ENCODE peak calls at places on chromosome 13, in seven cellular contexts. F, Y, S, M, E, J and T are unnamed samples.

GRCh38 chr13:46165485-46166220 is 16.3 kb downstream of the LCP1 start:
- DNase-seq in M (no peak), Y (peak; percentile 67), J (peak; percentile 55), F (no peak), E (no peak), S (no peak), T (no peak)

GRCh38 chr13:42720116-42720857 is 61.1 kb upstream of the FAM216B start:
- DNase-seq in M (peak; percentile 71), S (no peak), E (no peak), J (no peak), F (no peak), Y (no peak), T (no peak)

GRCh38 chr13:92833071-92833470 is 393.5 kb upstream of the GPC6 start:
- DNase-seq in F (no peak), J (no peak), M (no peak), S (no peak), E (no peak), Y (no peak), T (no peak)

GRCh38 chr13:80334582-80335260 is 6.2 kb downstream of the SPRY2 start:
- DNase-seq in Y (no peak), F (no peak), M (no peak), E (no peak), S (no peak), J (no peak), T (no peak)

GRCh38 chr13:38166121-38166520 is 183.5 kb upstream of the UFM1 start:
- DNase-seq in M (no peak), S (no peak), J (no peak), F (no peak), E (no peak), Y (no peak), T (no peak)

GRCh38 chr13:19062019-19062646 is 119.5 kb downstream of the TUBA3C start:
- DNase-seq in J (no peak), F (no peak), Y (no peak), E (no peak), S (no peak), M (no peak), T (no peak)

GRCh38 chr13:43767351-43767901 is 19.3 kb downstream of the ENOX1 start:
- DNase-seq in E (no peak), F (no peak), J (no peak), M (no peak), S (peak; percentile 58), Y (no peak), T (no peak)

GRCh38 chr13:110233181-110233641 is 73.7 kb downstream of the COL4A1 start:
- DNase-seq in S (no peak), E (no peak), F (no peak), J (no peak), Y (no peak), M (no peak), T (no peak)

GRCh38 chr13:95378603-95379002 is 77.4 kb upstream of the ABCC4 start:
- DNase-seq in J (no peak), M (no peak), Y (no peak), S (no peak), E (no peak), F (no peak), T (no peak)

GRCh38 chr13:85366759-85367417 is 432.3 kb downstream of the SLITRK6 start:
- DNase-seq in M (no peak), E (no peak), F (no peak), Y (no peak), J (no peak), S (no peak), T (no peak)

GRCh38 chr13:94662274-94662945 is 49.9 kb downstream of the SOX21 start:
- DNase-seq in E (no peak), Y (no peak), F (no peak), S (peak; percentile 35), J (no peak), M (no peak), T (no peak)

GRCh38 chr13:33321686-33322473 is 36.3 kb upstream of the STARD13 start:
- DNase-seq in E (no peak), S (no peak), J (no peak), Y (no peak), F (no peak), M (no peak), T (no peak)

GRCh38 chr13:76035711-76036110 is 399.6 kb downstream of the LMO7 start:
- DNase-seq in Y (no peak), M (no peak), E (no peak), J (no peak), F (no peak), S (no peak), T (no peak)

GRCh38 chr13:99704390-99704789 is 203.1 kb downstream of the TM9SF2 start:
- DNase-seq in J (no peak), M (peak; percentile 82), S (no peak), F (no peak), E (no peak), Y (no peak), T (no peak)

GRCh38 chr13:114119196-114119595 is 13.2 kb downstream of the RASA3 start:
- DNase-seq in Y (no peak), J (no peak), E (no peak), M (no peak), S (peak; percentile 57), F (no peak), T (peak; percentile 94)

GRCh38 chr13:93951153-93951552 is 528.3 kb downstream of the DCT start:
- DNase-seq in F (no peak), J (no peak), E (no peak), M (peak; percentile 56), Y (no peak), S (no peak), T (no peak)

GRCh38 chr13:46934749-46935148 is 37.9 kb upstream of the HTR2A start:
- DNase-seq in J (no peak), E (no peak), M (no peak), S (no peak), Y (no peak), F (no peak), T (no peak)

GRCh38 chr13:50617134-50617721 is 226.3 kb downstream of the DLEU7 start:
- DNase-seq in Y (no peak), S (no peak), J (no peak), M (no peak), E (no peak), F (no peak), T (no peak)

GRCh38 chr13:45879666-45880065 is 28.1 kb upstream of the SIAH3 start:
- DNase-seq in E (no peak), S (no peak), F (no peak), M (peak; percentile 11), Y (no peak), J (no peak), T (peak; percentile 72)

GRCh38 chr13:65264066-65264465 is 1966.1 kb downstream of the PCDH9 start:
- DNase-seq in S (no peak), E (no peak), J (no peak), M (peak; percentile 5), Y (no peak), F (no peak), T (no peak)

GRCh38 chr13:46751811-46752635 is 44.9 kb downstream of the ESD start:
- DNase-seq in Y (no peak), J (peak; percentile 59), F (peak; percentile 9), E (no peak), S (no peak), M (no peak), T (no peak)

GRCh38 chr13:44218501-44219240 is 155.0 kb upstream of the SERP2 start:
- DNase-seq in M (peak; percentile 99), S (no peak), J (no peak), E (no peak), Y (no peak), F (no peak), T (no peak)

GRCh38 chr13:28566891-28567290 is 72.0 kb upstream of the FLT1 start:
- DNase-seq in S (no peak), E (no peak), Y (no peak), J (no peak), F (no peak), M (no peak), T (no peak)

GRCh38 chr13:31477961-31478360 is 261.4 kb upstream of the RXFP2 start:
- DNase-seq in S (no peak), J (no peak), M (no peak), Y (no peak), F (no peak), E (no peak), T (no peak)

GRCh38 chr13:72541674-72542073 is 185.8 kb downstream of the MZT1 start:
- DNase-seq in Y (no peak), S (no peak), M (no peak), E (no peak), J (no peak), F (no peak), T (no peak)

GRCh38 chr13:28120317-28120716 is 18.0 kb upstream of the PAN3 start:
- DNase-seq in S (no peak), F (no peak), E (no peak), M (no peak), J (no peak), Y (no peak), T (no peak)

GRCh38 chr13:34300559-34300958 is 482.6 kb downstream of the RFC3 start:
- DNase-seq in Y (no peak), M (peak; percentile 8), E (no peak), J (no peak), S (no peak), F (no peak), T (no peak)

GRCh38 chr13:44434441-44435141 is 61.0 kb downstream of the SERP2 start:
- DNase-seq in M (no peak), S (peak; percentile 49), E (no peak), F (no peak), Y (no peak), J (no peak), T (no peak)

GRCh38 chr13:42553098-42554046 is 20.6 kb upstream of the TNFSF11 start:
- DNase-seq in S (no peak), J (no peak), F (no peak), M (no peak), Y (no peak), E (no peak), T (no peak)

GRCh38 chr13:112744306-112745021 is 54.6 kb downstream of the ATP11A start:
- DNase-seq in S (peak; percentile 78), E (no peak), F (no peak), Y (no peak), J (no peak), M (no peak), T (no peak)

GRCh38 chr13:74134777-74135305 is 637 bp upstream of the KLF12 start:
- DNase-seq in E (peak; percentile 67), F (peak; percentile 51), Y (peak; percentile 55), M (peak; percentile 37), S (peak; percentile 90), J (peak; percentile 70), T (no peak)

GRCh38 chr13:93948523-93948922 is 531.0 kb downstream of the DCT start:
- DNase-seq in S (no peak), F (no peak), J (no peak), M (peak; percentile 56), E (no peak), Y (no peak), T (no peak)

GRCh38 chr13:99426426-99426825 is 74.8 kb upstream of the TM9SF2 start:
- DNase-seq in J (no peak), F (no peak), E (no peak), S (no peak), Y (no peak), M (no peak), T (peak; percentile 23)

GRCh38 chr13:100131863-100132574 is 43.1 kb downstream of the PCCA start:
- DNase-seq in J (no peak), M (peak; percentile 42), F (peak; percentile 13), S (no peak), Y (no peak), E (no peak), T (no peak)

GRCh38 chr13:65964672-65965071 is 1265.5 kb downstream of the PCDH9 start:
- DNase-seq in F (no peak), S (no peak), J (no peak), M (no peak), Y (no peak), E (no peak), T (no peak)

GRCh38 chr13:98879965-98880364 is 97.9 kb downstream of the DOCK9 start:
- DNase-seq in S (no peak), Y (no peak), E (no peak), J (no peak), F (no peak), M (peak; percentile 77), T (no peak)

GRCh38 chr13:114035583-114036501 is 62.0 kb upstream of the C13orf46 start:
- DNase-seq in F (no peak), J (no peak), S (peak; percentile 69), E (no peak), M (no peak), Y (no peak), T (no peak)